ENCODE peak calls at places on chromosomes 7 and 10, in ten cellular contexts. K, S, V, H, O, A, M, R, B and J are unnamed samples. For H3K27me3 and H3K9me3, the result is how much of the 10 kb centered on the place peaks cover.

GRCh38 chr7:130419652-130420051 is 21.2 kb downstream of the CEP41 start:
- DNase-seq in K (no peak), S (no peak), V (no peak), H (no peak), O (no peak), A (no peak), M (no peak), R (no peak), B (no peak), J (no peak)

GRCh38 chr7:20112646-20113045 is 104.5 kb downstream of the MACC1 start:
- DNase-seq in K (no peak), S (no peak), V (no peak), H (no peak), O (no peak), A (no peak), M (no peak), R (no peak), B (no peak), J (no peak)

GRCh38 chr7:20327047-20327446 is 3.7 kb upstream of the ITGB8 start:
- DNase-seq in K (peak), S (no peak), V (no peak), H (peak), O (no peak), A (no peak), M (no peak), R (no peak), B (no peak), J (no peak)

GRCh38 chr7:98654524-98655272 is 37.6 kb downstream of the NPTX2 start:
- DNase-seq in K (no peak), S (no peak), V (no peak), H (no peak), O (no peak), A (no peak), M (no peak), R (no peak), B (no peak), J (no peak)

GRCh38 chr10:5662708-5663579 is 3.5 kb downstream of the ASB13 start:
- DNase-seq in K (no peak), S (no peak), V (no peak), H (no peak), O (no peak), A (no peak), M (no peak), R (no peak), B (no peak), J (no peak)

GRCh38 chr7:76216683-76217082 is 15.0 kb downstream of the SRRM3 start:
- DNase-seq in K (no peak), S (no peak), V (no peak), H (no peak), O (no peak), A (no peak), M (no peak), R (no peak), B (no peak), J (no peak)

GRCh38 chr10:2037966-2038493 is 300.7 kb upstream of the ADARB2 start:
- DNase-seq in K (no peak), S (no peak), V (no peak), H (no peak), O (no peak), A (no peak), M (no peak), R (no peak), B (no peak), J (no peak)

GRCh38 chr7:90383422-90383821 is 19.8 kb upstream of the CLDN12 start:
- DNase-seq in K (peak), S (no peak), V (no peak), H (peak), O (no peak), A (no peak), M (peak), R (no peak), B (no peak), J (no peak)

GRCh38 chr10:82245157-82245556 is 370.2 kb downstream of the NRG3 start:
- DNase-seq in K (no peak), S (no peak), V (no peak), H (no peak), O (no peak), A (no peak), M (no peak), R (no peak), B (no peak), J (no peak)

GRCh38 chr7:16933296-16934248 is 51.8 kb upstream of the AGR3 start:
- DNase-seq in K (no peak), S (no peak), V (no peak), H (no peak), O (no peak), A (no peak), M (no peak), R (peak), B (no peak), J (no peak)

GRCh38 chr7:55964802-55965470 is 551 bp downstream of the NIPSNAP2 start:
- DNase-seq in K (peak), S (peak), V (peak), H (peak), O (peak), A (peak), M (peak), R (peak), B (peak), J (no peak)

GRCh38 chr7:146172112-146172511 is 55.5 kb downstream of the CNTNAP2 start:
- DNase-seq in K (no peak), S (no peak), V (no peak), H (no peak), O (no peak), A (no peak), M (no peak), R (no peak), B (no peak), J (no peak)

GRCh38 chr7:51649-52048 is 140.7 kb upstream of the FAM20C start:
- DNase-seq in K (no peak), S (no peak), V (no peak), H (no peak), O (no peak), A (no peak), M (no peak), R (peak), B (no peak), J (no peak)

GRCh38 chr10:11610855-11611247 is 599 bp downstream of the USP6NL start:
- DNase-seq in K (peak), S (peak), V (peak), H (peak), O (no peak), A (no peak), M (peak), R (peak), B (no peak), J (no peak)

GRCh38 chr10:12042409-12042796 is 206 bp downstream of the UPF2 start:
- DNase-seq in K (peak), S (peak), V (peak), H (no peak), O (peak), A (peak), M (peak), R (peak), B (no peak), J (no peak)

GRCh38 chr7:94067047-94067446 is 62.9 kb upstream of the BET1 start:
- DNase-seq in K (no peak), S (no peak), V (no peak), H (no peak), O (no peak), A (no peak), M (no peak), R (no peak), B (no peak), J (no peak)

GRCh38 chr10:47336387-47337134 is 11.6 kb upstream of the RBP3 start:
- DNase-seq in K (no peak), S (no peak), V (peak), H (peak), O (peak), A (no peak), M (no peak), R (no peak), B (no peak), J (peak)

GRCh38 chr10:62817763-62818425 is 1.7 kb upstream of the EGR2 start:
- DNase-seq in K (peak), S (peak), V (peak), H (peak), O (peak), A (peak), M (peak), R (peak), B (peak), J (no peak)

GRCh38 chr7:82605247-82605864 is 161.8 kb upstream of the CACNA2D1 start:
- DNase-seq in K (peak), S (peak), V (no peak), H (peak), O (no peak), A (no peak), M (peak), R (peak), B (peak), J (no peak)

GRCh38 chr10:119634219-119634544 is 17.0 kb upstream of the BAG3 start:
- DNase-seq in K (peak), S (peak), V (no peak), H (peak), O (peak), A (no peak), M (peak), R (peak), B (no peak), J (no peak)

GRCh38 chr10:22737587-22737986 is 23.2 kb upstream of the PIP4K2A start:
- DNase-seq in K (peak), S (no peak), V (no peak), H (peak), O (peak), A (no peak), M (peak), R (no peak), B (no peak), J (no peak)

GRCh38 chr10:124037784-124038183 is 55.6 kb downstream of the CHST15 start:
- DNase-seq in K (no peak), S (no peak), V (no peak), H (no peak), O (no peak), A (no peak), M (no peak), R (no peak), B (no peak), J (no peak)

GRCh38 chr10:113369185-113369785 is 183.6 kb upstream of the HABP2 start:
- DNase-seq in K (no peak), S (no peak), V (no peak), H (no peak), O (no peak), A (no peak), M (no peak), R (no peak), B (no peak), J (no peak)

GRCh38 chr7:67553378-67553777 is 556.7 kb downstream of the TYW1 start:
- DNase-seq in K (no peak), S (no peak), V (no peak), H (no peak), O (no peak), A (no peak), M (no peak), R (no peak), B (no peak), J (no peak)

GRCh38 chr7:139232893-139233292 is 1.9 kb downstream of the UBN2 start:
- DNase-seq in K (peak), S (no peak), V (no peak), H (no peak), O (no peak), A (no peak), M (peak), R (no peak), B (no peak), J (peak)

DNA sequence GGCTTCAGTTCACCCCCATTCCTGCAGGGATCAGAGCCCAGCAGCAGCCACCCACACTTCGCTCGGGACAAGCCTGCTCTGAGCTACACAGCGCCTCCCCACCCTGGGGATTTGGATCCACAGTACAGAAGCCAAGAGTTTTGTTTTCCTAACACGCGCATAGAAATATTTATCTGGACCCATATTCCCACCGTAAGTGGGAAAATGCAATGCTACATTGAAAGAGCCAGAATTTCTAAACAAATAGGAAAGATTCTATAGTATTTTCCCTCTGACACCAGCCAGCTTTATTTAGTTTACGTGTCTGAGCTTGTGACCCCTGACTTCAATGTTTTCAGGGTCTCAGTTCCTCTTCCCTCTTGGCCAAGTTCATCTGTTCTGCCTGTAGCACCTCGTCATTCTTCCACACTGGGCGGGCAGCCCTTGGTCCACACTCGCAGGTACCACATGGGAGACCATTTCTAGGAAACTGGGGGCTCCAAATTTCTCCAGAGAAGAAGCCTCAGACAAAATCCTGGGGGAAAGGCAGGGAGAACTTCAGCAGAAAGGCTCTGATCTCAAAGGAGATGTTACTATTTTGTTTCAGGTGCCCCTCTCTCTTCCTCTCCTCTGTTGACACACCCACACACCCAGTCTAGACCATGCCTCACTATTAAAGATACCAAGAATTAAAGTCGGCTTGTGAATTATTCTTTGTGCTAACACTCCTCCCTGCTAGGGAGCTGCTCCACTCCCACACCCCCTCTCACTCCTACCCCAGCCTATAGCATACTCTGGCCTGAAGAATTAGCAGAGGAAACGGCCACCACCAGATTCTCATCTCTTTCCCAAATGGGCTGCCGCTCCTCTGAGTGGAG is 116.0 kb upstream of the PCGF5 start:
- DNase-seq in K (no peak), S (no peak), V (no peak), H (no peak), O (no peak), A (no peak), M (no peak), R (no peak), B (no peak), J (no peak)
- H3K4me3 ChIP-seq in K (no peak), S (no peak), V (no peak), H (no peak), O (no peak), A (no peak), M (no peak), R (no peak), B (no peak), J (no peak)

GRCh38 chr10:72039377-72039776 is 49.0 kb downstream of the SPOCK2 start:
- DNase-seq in K (no peak), S (no peak), V (no peak), H (no peak), O (no peak), A (no peak), M (no peak), R (no peak), B (no peak), J (no peak)
- H3K27me3 ChIP-seq in K (under half), S (under half), V (under half), H (under half), O (under half), A (under half), M (under half), R (under half), B (under half), J (under half)

GRCh38 chr10:114399576-114399975 is 4.7 kb downstream of the AFAP1L2 start:
- DNase-seq in K (no peak), S (no peak), V (no peak), H (no peak), O (no peak), A (no peak), M (peak), R (no peak), B (no peak), J (no peak)

GRCh38 chr10:114396455-114396854 is 7.8 kb downstream of the AFAP1L2 start:
- DNase-seq in K (no peak), S (no peak), V (no peak), H (no peak), O (no peak), A (no peak), M (no peak), R (no peak), B (no peak), J (no peak)

GRCh38 chr10:114398587-114399331 is 5.5 kb downstream of the AFAP1L2 start:
- DNase-seq in K (no peak), S (no peak), V (no peak), H (no peak), O (no peak), A (no peak), M (peak), R (no peak), B (no peak), J (no peak)

GRCh38 chr10:114395361-114396022 is 8.8 kb downstream of the AFAP1L2 start:
- DNase-seq in K (no peak), S (no peak), V (no peak), H (no peak), O (no peak), A (no peak), M (no peak), R (no peak), B (no peak), J (no peak)

GRCh38 chr10:114397651-114398145 is 6.6 kb downstream of the AFAP1L2 start:
- DNase-seq in K (no peak), S (no peak), V (no peak), H (peak), O (no peak), A (no peak), M (peak), R (peak), B (no peak), J (no peak)
- H3K9me3 ChIP-seq in K (under half), S (under half), V (under half), H (under half), O (under half), A (under half), M (under half), R (under half), B (under half), J (under half)

GRCh38 chr7:150406565-150407421 is 27.7 kb downstream of the ZNF775 start:
- DNase-seq in K (peak), S (no peak), V (peak), H (no peak), O (peak), A (no peak), M (peak), R (peak), B (no peak), J (no peak)
- H3K4me3 ChIP-seq in K (peak), S (no peak), V (peak), H (peak), O (peak), A (peak), M (no peak), R (no peak), B (no peak), J (peak)

GRCh38 chr10:86674912-86675311 is 6.6 kb downstream of the LDB3 start:
- DNase-seq in K (no peak), S (no peak), V (no peak), H (no peak), O (peak), A (no peak), M (no peak), R (no peak), B (no peak), J (no peak)
- H3K27me3 ChIP-seq in K (under half), S (under half), V (under half), H (under half), O (under half), A (under half), M (under half), R (under half), B (under half), J (under half)

DNA sequence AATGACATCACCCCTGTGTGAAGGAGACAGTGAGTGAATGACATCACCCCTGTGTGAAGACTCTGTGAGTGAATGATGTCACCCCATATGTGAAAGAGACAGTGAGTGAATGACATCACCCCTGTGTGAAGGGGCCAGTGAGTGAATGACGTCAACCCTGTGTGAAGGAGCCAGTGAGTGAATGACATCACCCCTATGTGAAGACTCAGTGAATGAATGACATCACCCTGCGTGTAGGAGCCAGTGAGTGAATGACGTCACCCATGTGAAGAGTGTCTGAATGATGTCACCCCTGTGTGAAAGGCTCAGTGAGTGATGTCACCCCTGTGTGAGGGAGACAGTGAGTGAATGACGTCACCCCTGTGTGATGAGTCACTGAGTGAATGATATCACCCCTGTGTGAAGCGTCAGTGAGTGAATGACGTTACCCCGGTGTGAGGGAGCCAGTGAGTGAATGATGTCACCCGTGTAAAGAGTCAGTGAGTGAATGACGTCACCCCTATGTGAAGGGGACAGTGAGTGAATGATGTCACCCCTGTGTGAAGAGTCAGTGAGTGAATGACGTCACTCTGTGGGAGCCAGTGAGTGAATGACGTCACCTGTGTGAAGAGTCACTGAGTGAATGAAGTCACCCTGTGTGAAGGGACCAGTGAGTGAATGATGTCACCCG is 478.1 kb downstream of the PTPRN2 start:
- DNase-seq in K (no peak), S (no peak), V (no peak), H (no peak), O (no peak), A (no peak), M (no peak), R (no peak), B (no peak), J (no peak)
- H3K9me3 ChIP-seq in K (under half), S (under half), V (under half), H (under half), O (under half), A (under half), M (under half), R (under half), B (under half), J (half or more)

DNA sequence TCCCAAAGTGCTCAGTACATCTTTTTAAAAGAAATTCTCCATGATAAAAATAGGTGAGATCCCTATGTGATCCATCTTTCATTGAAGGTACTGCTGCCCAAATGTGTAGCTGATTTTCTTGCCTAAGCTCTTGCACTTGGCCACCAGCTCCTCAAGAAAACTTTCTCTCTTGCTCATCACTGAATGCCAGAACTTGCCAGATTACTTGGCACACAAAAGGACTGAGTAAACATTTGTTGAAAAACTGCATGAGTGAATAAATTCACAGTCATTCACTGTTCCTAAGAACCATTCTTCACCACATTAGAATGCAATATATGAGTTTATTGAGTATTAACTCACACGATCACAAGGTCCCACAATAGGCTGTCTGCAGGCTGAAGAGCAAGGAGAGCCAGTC is 99.9 kb downstream of the TRIL start:
- DNase-seq in K (peak), S (no peak), V (no peak), H (peak), O (no peak), A (no peak), M (no peak), R (no peak), B (no peak), J (no peak)
- H3K4me3 ChIP-seq in K (no peak), S (no peak), V (no peak), H (no peak), O (no peak), A (no peak), M (no peak), R (no peak), B (no peak), J (no peak)

DNA sequence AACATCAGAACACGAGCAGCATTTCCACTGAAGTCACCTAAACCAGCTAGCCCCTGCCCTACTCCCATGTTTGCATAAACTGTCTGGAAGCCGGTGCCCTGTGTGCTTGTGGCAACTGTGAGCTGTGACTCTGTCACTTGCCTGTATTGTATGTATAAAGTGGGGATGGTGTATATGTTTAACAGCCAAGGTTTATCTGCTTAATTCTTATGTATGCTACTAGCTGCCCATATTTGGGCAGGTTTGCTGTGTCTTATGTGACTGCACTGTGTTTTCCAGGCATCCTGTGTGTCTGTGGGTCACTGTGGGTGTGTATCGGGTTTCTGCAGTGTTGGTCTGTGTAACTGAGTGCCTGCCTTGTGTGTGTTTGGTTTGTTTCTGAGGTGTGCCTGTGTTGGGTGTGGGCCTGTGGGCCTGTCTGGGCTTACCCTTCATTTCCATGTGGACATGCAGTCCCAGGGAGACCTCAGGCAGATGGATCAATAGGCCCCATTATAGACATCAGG is 9.3 kb downstream of the LBX1 start:
- DNase-seq in K (no peak), S (no peak), V (no peak), H (no peak), O (no peak), A (no peak), M (no peak), R (no peak), B (no peak), J (no peak)
- H3K27me3 ChIP-seq in K (half or more), S (under half), V (half or more), H (half or more), O (under half), A (half or more), M (half or more), R (half or more), B (under half), J (half or more)